ENCODE peak calls at places on chromosomes 6 and 20, in nine cellular contexts. C is KBM-7; Z is psoas muscle; S is coronary artery; D is cardiac fibroblast; U is NCI-H1436; K is neural crest cell; J is sciatic nerve; X is CD8-positive, alpha-beta T cell. Q is an unnamed sample.

GRCh38 chr20:20076297-20077065 is 24.1 kb downstream of the CFAP61 start:
- DNase-seq in C (no peak), Z (peak), S (no peak), D (peak), U (no peak), K (no peak), J (no peak), X (no peak), Q (no peak)

GRCh38 chr6:135537782-135538301 is 40.3 kb upstream of the AHI1 start:
- DNase-seq in C (no peak), Z (no peak), S (no peak), D (peak), U (no peak), K (no peak), J (no peak), X (no peak), Q (no peak)

GRCh38 chr6:56370127-56370540 is 122.8 kb upstream of the COL21A1 start:
- DNase-seq in C (no peak), Z (peak), S (peak), D (peak), U (no peak), K (no peak), J (peak), X (no peak), Q (peak)

GRCh38 chr20:50186151-50186885 is 4.3 kb upstream of the CEBPB start:
- DNase-seq in C (peak), Z (peak), S (peak), D (peak), U (peak), K (peak), J (peak), X (peak), Q (peak)

GRCh38 chr20:49713779-49714712 is at the start of gene B4GALT5:
- DNase-seq in C (peak), Z (peak), S (peak), D (peak), U (peak), K (peak), J (peak), X (peak), Q (peak)

GRCh38 chr20:49786671-49787370 is 25.8 kb upstream of the SLC9A8 start:
- DNase-seq in C (no peak), Z (no peak), S (no peak), D (peak), U (no peak), K (no peak), J (no peak), X (no peak), Q (no peak)

GRCh38 chr6:45586216-45587171 is 208.8 kb upstream of the SUPT3H start:
- DNase-seq in C (peak), Z (no peak), S (no peak), D (no peak), U (peak), K (no peak), J (no peak), X (peak), Q (no peak)

GRCh38 chr6:118788702-118789101 is 105.2 kb upstream of the ASF1A start:
- DNase-seq in C (no peak), Z (no peak), S (no peak), D (no peak), U (no peak), K (no peak), J (no peak), X (no peak), Q (no peak)

GRCh38 chr6:34630040-34630439 is 66.5 kb downstream of the ILRUN start:
- DNase-seq in C (no peak), Z (no peak), S (no peak), D (peak), U (no peak), K (no peak), J (no peak), X (no peak), Q (no peak)

GRCh38 chr6:73207221-73207837 is 18.0 kb downstream of the KHDC1L start:
- DNase-seq in C (no peak), Z (no peak), S (no peak), D (no peak), U (no peak), K (no peak), J (no peak), X (no peak), Q (no peak)

GRCh38 chr6:155408981-155409380 is 46.7 kb downstream of the NOX3 start:
- DNase-seq in C (no peak), Z (no peak), S (no peak), D (no peak), U (no peak), K (no peak), J (no peak), X (no peak), Q (no peak)

GRCh38 chr6:108707328-108707976 is 140.8 kb upstream of the ARMC2 start:
- DNase-seq in C (no peak), Z (no peak), S (no peak), D (no peak), U (no peak), K (no peak), J (no peak), X (no peak), Q (no peak)

GRCh38 chr6:118124851-118125250 is 217.8 kb downstream of the SLC35F1 start:
- DNase-seq in C (no peak), Z (no peak), S (no peak), D (no peak), U (no peak), K (no peak), J (no peak), X (no peak), Q (no peak)

GRCh38 chr6:50007821-50008220 is 14.0 kb downstream of the DEFB110 start:
- DNase-seq in C (no peak), Z (no peak), S (no peak), D (no peak), U (no peak), K (no peak), J (no peak), X (no peak), Q (no peak)

GRCh38 chr6:54074591-54075195 is 36.5 kb upstream of the MLIP start:
- DNase-seq in C (no peak), Z (no peak), S (no peak), D (no peak), U (no peak), K (no peak), J (no peak), X (no peak), Q (no peak)

GRCh38 chr20:49729780-49730179 is 16.1 kb upstream of the B4GALT5 start:
- DNase-seq in C (no peak), Z (no peak), S (no peak), D (peak), U (no peak), K (no peak), J (no peak), X (no peak), Q (no peak)

GRCh38 chr20:44111712-44112335 is 75.2 kb downstream of the JPH2 start:
- DNase-seq in C (no peak), Z (no peak), S (peak), D (peak), U (no peak), K (no peak), J (no peak), X (no peak), Q (no peak)

GRCh38 chr6:116866281-116866871 is 10.7 kb upstream of the RFX6 start:
- DNase-seq in C (peak), Z (no peak), S (no peak), D (peak), U (no peak), K (no peak), J (no peak), X (no peak), Q (no peak)

GRCh38 chr6:110329729-110330436 is 28.3 kb downstream of the METTL24 start:
- DNase-seq in C (no peak), Z (no peak), S (no peak), D (peak), U (no peak), K (no peak), J (no peak), X (no peak), Q (no peak)

GRCh38 chr6:26216015-26216885 is 129.0 kb downstream of the HFE start:
- DNase-seq in C (no peak), Z (peak), S (peak), D (peak), U (peak), K (peak), J (no peak), X (peak), Q (no peak)

GRCh38 chr20:3407426-3408250 is at the start of gene DNAAF9:
- DNase-seq in C (peak), Z (peak), S (peak), D (peak), U (no peak), K (peak), J (peak), X (peak), Q (peak)

GRCh38 chr20:61758556-61759200 is 307.0 kb downstream of the TAF4 start:
- DNase-seq in C (no peak), Z (peak), S (no peak), D (no peak), U (no peak), K (no peak), J (peak), X (no peak), Q (no peak)

GRCh38 chr6:130615816-130616215 is 211.4 kb upstream of the SMLR1 start:
- DNase-seq in C (no peak), Z (no peak), S (no peak), D (no peak), U (no peak), K (no peak), J (no peak), X (no peak), Q (no peak)

GRCh38 chr6:100346828-100347227 is 117.9 kb downstream of the SIM1 start:
- DNase-seq in C (no peak), Z (no peak), S (no peak), D (peak), U (no peak), K (no peak), J (no peak), X (no peak), Q (no peak)